ENCODE peak calls at places on chromosomes 6 and 20, in eight cellular contexts. X, M, U, I, N, J, V and H are unnamed samples.

GRCh38 chr20:58058421-58059140 is 169.9 kb downstream of the ANKRD60 start:
- DNase-seq in V (no peak), I (no peak), M (no peak), X (no peak), J (no peak), U (no peak), N (no peak), H (no peak)

GRCh38 chr6:167079853-167080297 is 43.0 kb upstream of the CCR6 start:
- DNase-seq in J (no peak), M (no peak), N (peak), I (peak), X (no peak), U (no peak), V (no peak), H (no peak)

GRCh38 chr6:148723484-148723883 is 23.3 kb upstream of the UST start:
- DNase-seq in N (no peak), I (no peak), V (no peak), U (no peak), M (no peak), J (no peak), X (no peak), H (peak)

GRCh38 chr20:62309947-62310756 is 7.4 kb downstream of the ADRM1 start:
- DNase-seq in U (no peak), I (no peak), X (no peak), N (no peak), J (no peak), V (no peak), M (no peak), H (no peak)

GRCh38 chr6:144140859-144141258 is 9.5 kb upstream of the STX11 start:
- DNase-seq in U (no peak), N (no peak), M (no peak), J (no peak), X (no peak), I (no peak), V (no peak), H (no peak)

GRCh38 chr6:166778046-166778445 is 151.0 kb upstream of the RPS6KA2 start:
- DNase-seq in X (no peak), J (no peak), U (no peak), I (no peak), N (no peak), V (no peak), M (no peak), H (no peak)

GRCh38 chr6:134495203-134495892 is 177.4 kb upstream of the SGK1 start:
- DNase-seq in M (no peak), V (no peak), I (no peak), N (no peak), J (no peak), U (no peak), X (no peak), H (no peak)

GRCh38 chr20:8853805-8854338 is 215.0 kb upstream of the PLCB4 start:
- DNase-seq in N (no peak), X (peak), J (peak), I (no peak), V (peak), U (peak), M (no peak), H (peak)

GRCh38 chr6:167424060-167424673 is 99.3 kb downstream of the TTLL2 start:
- DNase-seq in N (no peak), X (peak), U (no peak), I (no peak), V (no peak), J (no peak), M (no peak), H (no peak)

GRCh38 chr6:151041686-151042085 is 176.2 kb downstream of the MTHFD1L start:
- DNase-seq in U (no peak), M (no peak), N (no peak), X (no peak), J (no peak), I (no peak), V (no peak), H (no peak)

GRCh38 chr6:169205176-169206160 is 48.2 kb downstream of the THBS2 start:
- DNase-seq in X (no peak), I (no peak), V (no peak), N (no peak), J (no peak), M (no peak), U (no peak), H (no peak)

GRCh38 chr6:21997414-21998037 is 299.3 kb downstream of the PRL start:
- DNase-seq in N (no peak), X (no peak), V (no peak), I (no peak), U (no peak), J (no peak), M (no peak), H (no peak)

GRCh38 chr6:71254323-71254722 is 34.3 kb upstream of the OGFRL1 start:
- DNase-seq in V (no peak), U (no peak), I (no peak), N (no peak), X (no peak), J (no peak), M (no peak), H (no peak)

GRCh38 chr6:17419189-17419575 is 25.8 kb downstream of the CAP2 start:
- DNase-seq in U (no peak), X (no peak), V (no peak), I (no peak), N (no peak), J (no peak), M (no peak), H (no peak)

GRCh38 chr20:3925899-3926638 is 36.9 kb downstream of the PANK2 start:
- DNase-seq in X (no peak), J (no peak), I (no peak), N (no peak), U (no peak), V (no peak), M (no peak), H (no peak)

DNA sequence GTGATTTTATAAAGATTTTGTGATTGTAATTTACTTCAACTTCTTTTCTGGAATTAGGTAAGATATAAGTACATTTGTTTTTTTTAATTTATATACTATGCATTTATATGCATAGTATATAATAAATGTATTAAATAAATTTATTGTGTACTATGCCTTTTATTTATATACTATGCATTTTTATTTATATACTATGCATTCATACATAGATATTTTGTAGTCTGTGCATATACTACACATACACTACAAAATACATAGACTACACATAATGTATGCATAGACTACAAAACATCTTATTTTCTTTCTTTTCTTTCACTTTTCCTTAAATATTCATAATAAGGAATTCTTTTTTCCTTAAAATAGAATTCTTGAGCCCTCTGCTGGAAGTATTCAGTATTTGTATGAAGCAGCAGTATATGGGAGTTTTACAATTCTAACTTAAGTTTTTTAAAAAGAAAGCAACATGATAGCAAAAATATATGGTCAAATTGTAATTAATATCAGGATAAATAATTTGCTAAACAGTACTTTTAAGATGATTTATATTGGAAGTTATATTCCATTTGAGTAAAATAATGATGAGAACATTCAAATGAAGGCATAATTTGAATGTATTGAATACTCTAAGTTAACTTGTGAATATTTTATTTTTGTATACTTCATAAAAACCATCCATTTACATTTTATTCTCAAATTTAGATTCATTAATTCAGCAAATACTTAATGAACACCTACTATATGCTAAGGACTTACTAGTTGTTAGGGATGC is 129.3 kb downstream of the KLHL32 start:
- DNase-seq in X (no peak), N (no peak), I (no peak), J (peak), M (no peak), U (no peak), V (no peak), H (no peak)
- TF ChIP-seq CTCF in X (peak), N (no peak), I (peak), J (peak), M (peak), U (peak), V (peak), H (peak)

GRCh38 chr6:24779416-24779815 is 4.7 kb downstream of the GMNN start:
- DNase-seq in M (no peak), J (no peak), V (no peak), N (no peak), X (no peak), U (no peak), I (no peak), H (no peak)
- TF ChIP-seq CTCF in M (no peak), J (no peak), V (no peak), N (no peak), X (no peak), U (no peak), I (no peak), H (no peak)

DNA sequence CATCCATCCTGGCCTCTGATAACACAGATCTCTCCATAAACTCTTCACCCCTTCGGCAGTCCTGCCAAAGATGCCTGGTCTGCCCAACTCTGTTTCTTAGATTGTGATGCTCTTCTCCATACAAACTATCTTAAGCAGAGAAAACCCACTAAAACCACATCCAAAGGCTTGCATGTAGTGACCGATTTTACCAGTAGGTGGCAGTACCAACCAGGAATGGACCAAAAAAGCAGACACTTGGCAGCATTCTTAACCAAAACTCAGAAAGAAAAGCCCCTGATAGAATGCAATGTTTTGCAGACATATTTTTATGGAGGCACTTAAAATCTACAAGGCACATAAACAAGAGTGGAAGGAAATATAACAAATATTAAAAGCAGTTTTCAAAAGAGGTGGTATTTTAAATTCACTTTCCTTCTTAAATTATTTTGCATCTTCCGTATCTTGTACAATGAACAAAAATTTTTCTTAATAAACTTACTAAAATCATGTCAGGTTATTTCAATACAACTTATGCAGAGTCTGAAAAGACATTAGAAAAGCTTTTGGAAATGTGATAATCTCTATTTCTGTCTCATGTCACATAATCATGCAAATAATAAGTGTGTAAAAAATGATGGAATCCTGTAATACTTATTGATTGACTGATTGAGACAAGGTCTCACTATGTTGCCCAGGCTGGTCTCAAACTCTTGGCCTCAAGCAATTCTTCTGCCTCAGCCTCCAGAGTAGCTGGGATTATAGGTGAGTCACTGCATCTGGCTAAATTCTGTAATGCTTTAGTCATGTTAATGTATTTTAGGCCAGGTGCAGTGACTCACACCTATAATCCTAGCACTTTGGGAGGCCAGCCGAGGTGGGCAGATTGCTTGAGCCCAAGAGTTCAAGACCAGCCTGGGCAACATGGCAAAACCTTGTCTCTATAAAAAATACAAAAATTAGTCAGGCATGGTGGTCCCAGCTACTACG is 29.4 kb downstream of the LRP11 start:
- DNase-seq in U (peak), M (no peak), J (peak), N (peak), X (peak), V (peak), I (peak), H (peak)
- TF ChIP-seq CTCF in U (peak), M (peak), J (peak), N (peak), X (peak), V (peak), I (peak), H (peak)

GRCh38 chr20:38805958-38806854 is 709 bp downstream of the PPP1R16B start:
- DNase-seq in V (peak), N (peak), X (no peak), J (no peak), U (no peak), I (peak), M (peak), H (no peak)
- TF ChIP-seq CTCF in V (peak), N (no peak), X (peak), J (no peak), U (no peak), I (no peak), M (no peak), H (no peak)

GRCh38 chr20:17721802-17722486 is 22.2 kb downstream of the BANF2 start:
- DNase-seq in I (no peak), N (no peak), V (no peak), J (no peak), U (no peak), X (no peak), M (no peak), H (no peak)
- TF ChIP-seq CTCF in I (no peak), N (no peak), V (no peak), J (no peak), U (peak), X (no peak), M (no peak), H (no peak)

GRCh38 chr6:18528084-18528743 is 141.1 kb downstream of the RNF144B start:
- DNase-seq in I (no peak), V (no peak), U (no peak), X (no peak), N (no peak), J (no peak), M (no peak), H (no peak)
- TF ChIP-seq CTCF in I (no peak), V (peak), U (peak), X (peak), N (no peak), J (peak), M (peak), H (peak)

DNA sequence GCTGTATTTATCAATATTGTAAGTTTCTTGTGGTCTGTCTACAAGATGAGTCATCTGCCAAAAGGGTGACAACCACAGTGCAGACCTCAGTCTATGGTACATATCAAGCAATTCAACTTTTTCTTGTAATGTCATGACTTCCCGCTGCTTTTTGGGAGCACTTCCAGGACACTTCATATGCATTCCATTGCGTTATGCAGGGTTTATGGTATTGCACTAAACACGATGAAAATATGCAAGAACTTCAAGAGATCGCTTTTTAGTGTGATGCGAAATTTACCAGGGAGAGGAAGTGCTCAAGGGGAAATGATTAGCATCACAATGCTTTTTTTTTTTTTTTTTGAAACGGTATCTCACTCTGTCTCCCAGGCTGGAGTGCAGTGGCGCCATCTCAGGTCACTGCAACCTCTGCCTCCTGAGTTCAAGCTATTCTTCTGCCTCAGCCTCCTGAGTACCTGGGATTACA is 166.5 kb downstream of the TFAP2A start:
- DNase-seq in I (no peak), M (no peak), J (no peak), X (peak), N (no peak), V (no peak), U (no peak), H (peak)
- TF ChIP-seq CTCF in I (no peak), M (no peak), J (no peak), X (peak), N (no peak), V (no peak), U (peak), H (peak)

GRCh38 chr6:135525550-135525949 is 28.0 kb upstream of the AHI1 start:
- DNase-seq in N (no peak), M (no peak), V (no peak), I (no peak), U (no peak), X (no peak), J (no peak), H (no peak)
- TF ChIP-seq CTCF in N (no peak), M (no peak), V (no peak), I (no peak), U (no peak), X (no peak), J (no peak), H (no peak)

GRCh38 chr20:21767739-21768223 is 62.3 kb downstream of the PAX1 start:
- DNase-seq in M (peak), N (no peak), I (no peak), U (no peak), X (peak), J (no peak), V (no peak), H (no peak)
- TF ChIP-seq CTCF in M (peak), N (no peak), I (no peak), U (no peak), X (peak), J (peak), V (no peak), H (peak)